ENCODE peak calls at places on chromosomes 6 and 20, in four cellular contexts. One of them, this sample, is unnamed.

GRCh38 chr6:53042112-53042511 is 23.1 kb upstream of the FBXO9 start:
- DNase-seq in HS-27A: no peak
- DNase-seq in mesenteric fat pad: no peak
- DNase-seq in pulmonary artery endothelial cell: no peak
- DNase-seq in this sample: peak; percentile 83

GRCh38 chr6:16524380-16524707 is 236.9 kb downstream of the ATXN1 start:
- DNase-seq in mesenteric fat pad: no peak
- DNase-seq in pulmonary artery endothelial cell: no peak
- DNase-seq in HS-27A: no peak
- DNase-seq in this sample: peak; percentile 77

GRCh38 chr6:170087946-170088348 is 202.9 kb downstream of the DLL1 start:
- DNase-seq in pulmonary artery endothelial cell: no peak
- DNase-seq in mesenteric fat pad: peak; percentile 87
- DNase-seq in HS-27A: no peak
- DNase-seq in this sample: no peak

GRCh38 chr6:14799928-14800327 is 445.9 kb upstream of the JARID2 start:
- DNase-seq in mesenteric fat pad: no peak
- DNase-seq in pulmonary artery endothelial cell: no peak
- DNase-seq in HS-27A: peak; percentile 24
- DNase-seq in this sample: peak; percentile 95

GRCh38 chr20:4082406-4083102 is 67.2 kb upstream of the RNF24 start:
- DNase-seq in HS-27A: no peak
- DNase-seq in pulmonary artery endothelial cell: no peak
- DNase-seq in mesenteric fat pad: no peak
- DNase-seq in this sample: peak; percentile 89

GRCh38 chr20:17998446-17998845 is 29.6 kb downstream of the MGME1 start:
- DNase-seq in HS-27A: no peak
- DNase-seq in mesenteric fat pad: no peak
- DNase-seq in pulmonary artery endothelial cell: no peak
- DNase-seq in this sample: no peak

GRCh38 chr6:34242252-34243130 is 5.8 kb downstream of the HMGA1 start:
- DNase-seq in mesenteric fat pad: peak; percentile 57
- DNase-seq in pulmonary artery endothelial cell: no peak
- DNase-seq in HS-27A: no peak
- DNase-seq in this sample: no peak

GRCh38 chr6:166278579-166279392 is 29.4 kb downstream of the PRR18 start:
- DNase-seq in mesenteric fat pad: no peak
- DNase-seq in pulmonary artery endothelial cell: no peak
- DNase-seq in HS-27A: no peak
- DNase-seq in this sample: no peak

GRCh38 chr6:39476670-39477069 is 154.2 kb upstream of the KCNK16 start:
- DNase-seq in HS-27A: no peak
- DNase-seq in pulmonary artery endothelial cell: no peak
- DNase-seq in mesenteric fat pad: no peak
- DNase-seq in this sample: no peak

GRCh38 chr6:17450825-17451224 is 57.4 kb downstream of the CAP2 start:
- DNase-seq in pulmonary artery endothelial cell: no peak
- DNase-seq in mesenteric fat pad: no peak
- DNase-seq in HS-27A: no peak
- DNase-seq in this sample: no peak

GRCh38 chr6:37643851-37644672 is 53.6 kb downstream of the MDGA1 start:
- DNase-seq in pulmonary artery endothelial cell: no peak
- DNase-seq in mesenteric fat pad: no peak
- DNase-seq in HS-27A: no peak
- DNase-seq in this sample: peak; percentile 23

GRCh38 chr6:27188206-27188884 is 59.2 kb upstream of the PRSS16 start:
- DNase-seq in mesenteric fat pad: no peak
- DNase-seq in pulmonary artery endothelial cell: no peak
- DNase-seq in HS-27A: peak; percentile 81
- DNase-seq in this sample: peak; percentile 67

GRCh38 chr20:62694868-62695267 is 13.8 kb upstream of the NTSR1 start:
- DNase-seq in pulmonary artery endothelial cell: no peak
- DNase-seq in mesenteric fat pad: no peak
- DNase-seq in HS-27A: no peak
- DNase-seq in this sample: no peak

GRCh38 chr6:43290905-43291355 is 7.1 kb upstream of the SLC22A7 start:
- DNase-seq in pulmonary artery endothelial cell: no peak
- DNase-seq in mesenteric fat pad: no peak
- DNase-seq in HS-27A: no peak
- DNase-seq in this sample: no peak

GRCh38 chr6:74177496-74177895 is 481.5 kb downstream of the CD109 start:
- DNase-seq in mesenteric fat pad: no peak
- DNase-seq in HS-27A: no peak
- DNase-seq in pulmonary artery endothelial cell: no peak
- DNase-seq in this sample: no peak

GRCh38 chr6:44897286-44897685 is 430.8 kb upstream of the RUNX2 start:
- DNase-seq in pulmonary artery endothelial cell: no peak
- DNase-seq in mesenteric fat pad: no peak
- DNase-seq in HS-27A: no peak
- DNase-seq in this sample: peak; percentile 72

GRCh38 chr6:139334791-139335446 is 39.5 kb downstream of the CITED2 start:
- DNase-seq in mesenteric fat pad: no peak
- DNase-seq in HS-27A: peak; percentile 35
- DNase-seq in pulmonary artery endothelial cell: peak; percentile 41
- DNase-seq in this sample: peak; percentile 69

GRCh38 chr6:166997768-166998255 is 1.4 kb upstream of the CEP43 start:
- DNase-seq in pulmonary artery endothelial cell: peak; percentile 22
- DNase-seq in HS-27A: peak; percentile 47
- DNase-seq in mesenteric fat pad: no peak
- DNase-seq in this sample: peak; percentile 76

GRCh38 chr6:130394238-130394637 is 28.4 kb downstream of the TMEM200A start:
- DNase-seq in HS-27A: no peak
- DNase-seq in pulmonary artery endothelial cell: no peak
- DNase-seq in mesenteric fat pad: no peak
- DNase-seq in this sample: no peak

GRCh38 chr6:131615275-131615674 is 12.8 kb downstream of the MED23 start:
- DNase-seq in mesenteric fat pad: no peak
- DNase-seq in pulmonary artery endothelial cell: no peak
- DNase-seq in HS-27A: no peak
- DNase-seq in this sample: no peak

GRCh38 chr6:56693246-56693607 is 50.5 kb upstream of the DST start:
- DNase-seq in mesenteric fat pad: no peak
- DNase-seq in pulmonary artery endothelial cell: no peak
- DNase-seq in HS-27A: no peak
- DNase-seq in this sample: peak; percentile 96

GRCh38 chr6:152372945-152373344 is 264.2 kb downstream of the SYNE1 start:
- DNase-seq in mesenteric fat pad: no peak
- DNase-seq in HS-27A: no peak
- DNase-seq in pulmonary artery endothelial cell: no peak
- DNase-seq in this sample: no peak

GRCh38 chr6:30800876-30801275 is 56.5 kb upstream of the IER3 start:
- DNase-seq in HS-27A: no peak
- DNase-seq in mesenteric fat pad: no peak
- DNase-seq in pulmonary artery endothelial cell: peak; percentile 75
- DNase-seq in this sample: peak; percentile 64

GRCh38 chr20:18258126-18258860 is 30.0 kb upstream of the ZNF133 start:
- DNase-seq in pulmonary artery endothelial cell: no peak
- DNase-seq in HS-27A: no peak
- DNase-seq in mesenteric fat pad: no peak
- DNase-seq in this sample: no peak

GRCh38 chr6:156662025-156662445 is 115.1 kb upstream of the ARID1B start:
- DNase-seq in pulmonary artery endothelial cell: no peak
- DNase-seq in HS-27A: no peak
- DNase-seq in mesenteric fat pad: no peak
- DNase-seq in this sample: peak; percentile 54

GRCh38 chr20:2709205-2709981 is 16.8 kb downstream of the EBF4 start:
- DNase-seq in HS-27A: no peak
- DNase-seq in pulmonary artery endothelial cell: no peak
- DNase-seq in mesenteric fat pad: peak; percentile 79
- DNase-seq in this sample: no peak

GRCh38 chr6:42963855-42964605 is 3.5 kb downstream of the GNMT start:
- DNase-seq in pulmonary artery endothelial cell: no peak
- DNase-seq in HS-27A: no peak
- DNase-seq in mesenteric fat pad: no peak
- DNase-seq in this sample: peak; percentile 60

GRCh38 chr6:160141001-160141726 is 19.5 kb downstream of the SLC22A1 start:
- DNase-seq in mesenteric fat pad: no peak
- DNase-seq in HS-27A: peak; percentile 12
- DNase-seq in pulmonary artery endothelial cell: no peak
- DNase-seq in this sample: peak; percentile 39

GRCh38 chr6:87373377-87373776 is 28.8 kb downstream of the C6orf163 start:
- DNase-seq in mesenteric fat pad: no peak
- DNase-seq in pulmonary artery endothelial cell: no peak
- DNase-seq in HS-27A: no peak
- DNase-seq in this sample: no peak

GRCh38 chr20:4989570-4989969 is 11.7 kb downstream of the SLC23A2 start:
- DNase-seq in HS-27A: no peak
- DNase-seq in pulmonary artery endothelial cell: no peak
- DNase-seq in mesenteric fat pad: no peak
- DNase-seq in this sample: no peak

GRCh38 chr20:24959591-24960301 is 10.7 kb downstream of the CST7 start:
- DNase-seq in mesenteric fat pad: peak; percentile 87
- DNase-seq in HS-27A: no peak
- DNase-seq in pulmonary artery endothelial cell: no peak
- DNase-seq in this sample: no peak

GRCh38 chr6:151317206-151317994 is 74.0 kb downstream of the ZBTB2 start:
- DNase-seq in pulmonary artery endothelial cell: no peak
- DNase-seq in mesenteric fat pad: no peak
- DNase-seq in HS-27A: peak; percentile 5
- DNase-seq in this sample: peak; percentile 90

GRCh38 chr6:101402618-101403002 is 9.1 kb downstream of the GRIK2 start:
- DNase-seq in mesenteric fat pad: no peak
- DNase-seq in HS-27A: no peak
- DNase-seq in pulmonary artery endothelial cell: no peak
- DNase-seq in this sample: no peak

GRCh38 chr6:85403331-85404015 is 46.4 kb upstream of the NT5E start:
- DNase-seq in pulmonary artery endothelial cell: peak; percentile 83
- DNase-seq in mesenteric fat pad: no peak
- DNase-seq in HS-27A: peak; percentile 72
- DNase-seq in this sample: peak; percentile 82

GRCh38 chr20:33917813-33918525 is 75.7 kb upstream of the RALY start:
- DNase-seq in HS-27A: no peak
- DNase-seq in pulmonary artery endothelial cell: no peak
- DNase-seq in mesenteric fat pad: no peak
- DNase-seq in this sample: no peak

GRCh38 chr6:159815410-159815809 is 15.3 kb downstream of the PNLDC1 start:
- DNase-seq in pulmonary artery endothelial cell: no peak
- DNase-seq in mesenteric fat pad: peak; percentile 71
- DNase-seq in HS-27A: no peak
- DNase-seq in this sample: no peak